ENCODE peak calls at places on chromosomes 4 and X, in five cellular contexts. Q, R, Z, L and C are unnamed samples.

GRCh38 chr4:180350866-180351350 is 1892.3 kb upstream of the TENM3 start:
- DNase-seq in R (no peak), Q (no peak), L (no peak), Z (no peak), C (no peak)

GRCh38 chrX:46330981-46331380 is 214.2 kb downstream of the ZNF674 start:
- DNase-seq in R (no peak), Z (no peak), L (no peak), Q (no peak), C (no peak)

GRCh38 chrX:106932492-106932923 is 12.3 kb downstream of the CLDN2 start:
- DNase-seq in L (no peak), R (no peak), Q (no peak), Z (no peak), C (no peak)

GRCh38 chr4:153432971-153433752 is 33.0 kb upstream of the TMEM131L start:
- DNase-seq in Q (peak), R (peak), Z (peak), L (no peak), C (no peak)

GRCh38 chr4:152696764-152697250 is 17.0 kb upstream of the TMEM154 start:
- DNase-seq in R (no peak), L (peak), Z (no peak), Q (no peak), C (no peak)

GRCh38 chrX:78024349-78025108 is 55.1 kb upstream of the PGAM4 start:
- DNase-seq in L (no peak), Z (peak), R (peak), Q (no peak), C (no peak)

GRCh38 chr4:7015383-7016035 is 27.7 kb upstream of the TADA2B start:
- DNase-seq in R (no peak), L (no peak), Z (no peak), Q (no peak), C (no peak)

GRCh38 chr4:3239998-3240920 is 8.7 kb upstream of the MSANTD1 start:
- DNase-seq in L (no peak), Z (no peak), Q (no peak), R (no peak), C (no peak)

GRCh38 chrX:2703991-2704369 is 12.9 kb downstream of the CD99 start:
- DNase-seq in R (no peak), Z (peak), L (no peak), Q (no peak), C (no peak)

GRCh38 chr4:25976780-25977179 is 62.8 kb downstream of the SMIM20 start:
- DNase-seq in Q (no peak), R (no peak), L (no peak), Z (no peak), C (no peak)

GRCh38 chr4:151407018-151407417 is 2.0 kb upstream of the FHIP1A start:
- DNase-seq in Z (no peak), Q (no peak), L (no peak), R (no peak), C (no peak)

GRCh38 chr4:23041501-23041900 is 348.8 kb downstream of the GBA3 start:
- DNase-seq in Q (no peak), R (no peak), Z (no peak), L (no peak), C (no peak)

GRCh38 chr4:110878413-110878812 is 255.5 kb upstream of the PITX2 start:
- DNase-seq in L (no peak), Q (no peak), Z (no peak), R (no peak), C (no peak)

GRCh38 chr4:152735302-152735917 is 44.1 kb downstream of the TIGD4 start:
- DNase-seq in Z (peak), Q (peak), R (no peak), L (no peak), C (peak)

GRCh38 chr4:6873792-6874461 is 35.7 kb upstream of the TBC1D14 start:
- DNase-seq in L (peak), R (peak), Q (no peak), Z (peak), C (peak)

GRCh38 chrX:139126493-139126892 is 404.0 kb upstream of the F9 start:
- DNase-seq in Z (peak), L (no peak), Q (no peak), R (no peak), C (no peak)

GRCh38 chrX:152632445-152633097 is 5.1 kb upstream of the GABRQ start:
- DNase-seq in Q (peak), L (peak), Z (peak), R (no peak), C (peak)

GRCh38 chr4:152680988-152681731 is 1.4 kb upstream of the TMEM154 start:
- DNase-seq in L (no peak), R (no peak), Q (peak), Z (peak), C (no peak)

GRCh38 chr4:10534820-10535219 is 77.6 kb upstream of the ZNF518B start:
- DNase-seq in L (no peak), Z (no peak), R (no peak), Q (no peak), C (no peak)

GRCh38 chrX:24879679-24880078 is 136.1 kb downstream of the ARX start:
- DNase-seq in Q (no peak), Z (no peak), R (no peak), L (no peak), C (no peak)

GRCh38 chr4:139986621-139987510 is 167.1 kb downstream of the MAML3 start:
- DNase-seq in R (no peak), L (no peak), Z (no peak), Q (no peak), C (no peak)

GRCh38 chrX:120453985-120454384 is 15.1 kb downstream of the LAMP2 start:
- DNase-seq in R (no peak), Q (no peak), Z (no peak), L (no peak), C (no peak)

GRCh38 chr4:8188743-8189550 is 10.1 kb upstream of the SH3TC1 start:
- DNase-seq in R (no peak), L (peak), Z (no peak), Q (no peak), C (peak)

GRCh38 chr4:182809417-182810102 is 107.6 kb downstream of the DCTD start:
- DNase-seq in Q (no peak), L (no peak), Z (no peak), R (no peak), C (no peak)

GRCh38 chr4:184282251-184282713 is 64.6 kb upstream of the ENPP6 start:
- DNase-seq in Z (no peak), L (no peak), R (peak), Q (no peak), C (no peak)

GRCh38 chr4:153234923-153235322 is 30.7 kb downstream of the TRIM2 start:
- DNase-seq in L (no peak), Q (no peak), Z (peak), R (no peak), C (no peak)

GRCh38 chr4:92241094-92241493 is 62.7 kb upstream of the GRID2 start:
- DNase-seq in R (no peak), Q (no peak), Z (no peak), L (no peak), C (no peak)

GRCh38 chrX:29858714-29859113 is 356.6 kb upstream of the MAGEB2 start:
- DNase-seq in R (no peak), L (no peak), Z (no peak), Q (no peak), C (no peak)

GRCh38 chr4:119000400-119000799 is 111.7 kb downstream of the SYNPO2 start:
- DNase-seq in R (no peak), Z (no peak), L (no peak), Q (no peak), C (no peak)

GRCh38 chr4:25144870-25145481 is 15.3 kb downstream of the SEPSECS start:
- DNase-seq in Q (no peak), L (no peak), R (no peak), Z (peak), C (peak)

GRCh38 chr4:118772149-118773081 is 63.5 kb downstream of the SEC24D start:
- DNase-seq in Z (peak), R (peak), Q (peak), L (no peak), C (peak)

GRCh38 chrX:71143508-71143907 is 1.1 kb upstream of the NLGN3 start:
- DNase-seq in L (peak), Q (peak), Z (no peak), R (no peak), C (peak)

GRCh38 chrX:49754238-49754857 is 58.6 kb upstream of the PAGE1 start:
- DNase-seq in Q (peak), R (peak), L (peak), Z (peak), C (peak)

GRCh38 chrX:83416273-83416672 is 91.8 kb upstream of the POU3F4 start:
- DNase-seq in L (no peak), Q (no peak), Z (peak), R (no peak), C (no peak)

GRCh38 chrX:101550362-101550761 is at the start of gene ARMCX1:
- DNase-seq in Q (peak), R (no peak), L (peak), Z (peak), C (peak)

GRCh38 chr4:24042094-24042493 is 152.2 kb upstream of the PPARGC1A start:
- DNase-seq in Z (no peak), L (no peak), Q (peak), R (no peak), C (no peak)

GRCh38 chrX:70481424-70481823 is 36.8 kb downstream of the DLG3 start:
- DNase-seq in L (no peak), Q (no peak), Z (no peak), R (no peak), C (no peak)

GRCh38 chr4:148445071-148445902 is 3.1 kb upstream of the NR3C2 start:
- DNase-seq in R (peak), Q (no peak), Z (peak), L (peak), C (peak)

GRCh38 chr4:53563824-53564223 is 27.5 kb downstream of the LNX1 start:
- DNase-seq in Z (no peak), L (no peak), R (no peak), Q (no peak), C (no peak)